ENCODE peak calls at places on chromosomes 7 and 10, in five cellular contexts. S is thoracic aorta, O is iPS DF 19.7, H is H9, A is NCI-H1092. L is an unnamed sample.

GRCh38 chr7:38660427-38661099 is 29.4 kb upstream of the AMPH start:
- DNase-seq in S (no peak), O (peak), H (peak), A (peak), L (peak)

GRCh38 chr7:2145835-2146580 is 86.7 kb downstream of the MAD1L1 start:
- DNase-seq in S (no peak), O (no peak), H (no peak), A (no peak), L (no peak)

GRCh38 chr7:106021211-106022067 is 58.4 kb downstream of the CDHR3 start:
- DNase-seq in S (no peak), O (no peak), H (no peak), A (peak), L (peak)

GRCh38 chr10:87000491-87000890 is 19.6 kb upstream of the FAM25A start:
- DNase-seq in S (no peak), O (no peak), H (no peak), A (no peak), L (no peak)

GRCh38 chr7:107703219-107703618 is 40.7 kb upstream of the CBLL1 start:
- DNase-seq in S (no peak), O (no peak), H (no peak), A (no peak), L (no peak)

GRCh38 chr10:127161482-127161881 is 34.9 kb downstream of the INSYN2A start:
- DNase-seq in S (no peak), O (no peak), H (no peak), A (no peak), L (no peak)

GRCh38 chr10:7696545-7696944 is 6.6 kb upstream of the ITIH2 start:
- DNase-seq in S (peak), O (no peak), H (no peak), A (no peak), L (no peak)

GRCh38 chr7:139853576-139854511 is 24.8 kb downstream of the TBXAS1 start:
- DNase-seq in S (peak), O (no peak), H (no peak), A (no peak), L (peak)

GRCh38 chr7:117164578-117164977 is 158.3 kb downstream of the WNT2 start:
- DNase-seq in S (no peak), O (no peak), H (no peak), A (no peak), L (no peak)

GRCh38 chr10:61789031-61789430 is 112.5 kb upstream of the ARID5B start:
- DNase-seq in S (no peak), O (no peak), H (no peak), A (no peak), L (peak)

GRCh38 chr7:36670585-36671431 is 53.5 kb downstream of the AOAH start:
- DNase-seq in S (no peak), O (no peak), H (peak), A (peak), L (peak)

GRCh38 chr10:32256613-32257437 is 90.1 kb downstream of the EPC1 start:
- DNase-seq in S (no peak), O (no peak), H (peak), A (no peak), L (peak)

GRCh38 chr7:14892961-14893360 is 9.6 kb downstream of the DGKB start:
- DNase-seq in S (no peak), O (no peak), H (no peak), A (no peak), L (no peak)

GRCh38 chr7:111076205-111076604 is 14.7 kb upstream of the LRRN3 start:
- DNase-seq in S (no peak), O (no peak), H (no peak), A (no peak), L (peak)

GRCh38 chr7:82036146-82036886 is 266.5 kb upstream of the HGF start:
- DNase-seq in S (no peak), O (no peak), H (no peak), A (no peak), L (peak)

GRCh38 chr10:120926611-120927010 is 75.4 kb downstream of the WDR11 start:
- DNase-seq in S (no peak), O (no peak), H (no peak), A (no peak), L (no peak)

L was measured in trophoblast cell.